ENCODE peak calls at places on chromosomes 5 and 9, in seven cellular contexts. A is heart left ventricle, F is HFFc6, K is GM20000, L is H9, V is breast epithelium, B is cardiac fibroblast. I is an unnamed sample.

GRCh38 chr5:6634327-6634713 is 1.1 kb downstream of the SRD5A1 start:
- DNase-seq in A (no peak), F (no peak), K (peak; percentile 58), L (no peak), V (no peak), B (no peak), I (peak; percentile 11)

GRCh38 chr5:140000332-140000731 is 42.8 kb downstream of the NRG2 start:
- DNase-seq in A (peak; percentile 82), F (no peak), K (no peak), L (no peak), V (no peak), B (no peak), I (no peak)

GRCh38 chr5:167623354-167623753 is 668.1 kb upstream of the WWC1 start:
- DNase-seq in A (no peak), F (no peak), K (no peak), L (no peak), V (no peak), B (peak; percentile 4), I (no peak)

GRCh38 chr9:93600504-93600903 is 24.1 kb downstream of the PHF2 start:
- DNase-seq in A (no peak), F (no peak), K (no peak), L (peak; percentile 79), V (no peak), B (no peak), I (no peak)

GRCh38 chr9:7212101-7212500 is 454.3 kb downstream of the KDM4C start:
- DNase-seq in A (no peak), F (no peak), K (no peak), L (no peak), V (no peak), B (peak; percentile 9), I (no peak)

GRCh38 chr9:21994996-21995651 is 533 bp downstream of the CDKN2B-AS1 start:
- DNase-seq in A (peak; percentile 77), F (peak; percentile 74), K (peak; percentile 93), L (peak; percentile 76), V (no peak), B (peak; percentile 82), I (no peak)

GRCh38 chr5:18745988-18746615 is 1111.8 kb downstream of the TAF11L14 start:
- DNase-seq in A (peak; percentile 34), F (no peak), K (peak; percentile 54), L (no peak), V (no peak), B (peak; percentile 18), I (no peak)

GRCh38 chr9:121199921-121200320 is 1.7 kb downstream of the RAB14 start:
- DNase-seq in A (no peak), F (peak; percentile 9), K (no peak), L (no peak), V (no peak), B (no peak), I (no peak)

GRCh38 chr9:38176256-38176655 is 107.2 kb upstream of the SHB start:
- DNase-seq in A (no peak), F (no peak), K (no peak), L (no peak), V (no peak), B (no peak), I (no peak)

GRCh38 chr9:1125741-1126140 is 75.6 kb downstream of the DMRT2 start:
- DNase-seq in A (no peak), F (no peak), K (no peak), L (no peak), V (no peak), B (no peak), I (peak; percentile 40)

GRCh38 chr5:157581870-157582269 is 6.3 kb upstream of the ADAM19 start:
- DNase-seq in A (no peak), F (no peak), K (no peak), L (no peak), V (no peak), B (no peak), I (no peak)

GRCh38 chr5:5419291-5420210 is 2.9 kb upstream of the ICE1 start:
- DNase-seq in A (no peak), F (peak; percentile 60), K (peak; percentile 40), L (peak; percentile 46), V (no peak), B (peak; percentile 80), I (peak; percentile 68)

GRCh38 chr5:68114641-68115040 is 100.9 kb upstream of the PIK3R1 start:
- DNase-seq in A (no peak), F (peak; percentile 94), K (no peak), L (no peak), V (no peak), B (peak; percentile 92), I (peak; percentile 46)

GRCh38 chr9:81492710-81493447 is 196.5 kb downstream of the TLE1 start:
- DNase-seq in A (no peak), F (peak; percentile 96), K (no peak), L (no peak), V (no peak), B (peak; percentile 97), I (peak; percentile 91)

GRCh38 chr9:81489048-81489447 is 200.3 kb downstream of the TLE1 start:
- DNase-seq in A (no peak), F (no peak), K (no peak), L (no peak), V (no peak), B (no peak), I (no peak)

GRCh38 chr9:81490605-81491331 is 198.6 kb downstream of the TLE1 start:
- DNase-seq in A (no peak), F (peak; percentile 24), K (no peak), L (no peak), V (no peak), B (peak; percentile 91), I (peak; percentile 75)
- TF ChIP-seq CTCF in A (no peak), F (no peak), K (no peak), L (no peak), V (no peak), B (no peak), I (no peak)

GRCh38 chr5:171774418-171774817 is 11.2 kb upstream of the SMIM23 start:
- DNase-seq in A (no peak), F (no peak), K (no peak), L (no peak), V (no peak), B (no peak), I (no peak)

GRCh38 chr5:171773106-171773505 is 12.5 kb upstream of the SMIM23 start:
- DNase-seq in A (no peak), F (no peak), K (no peak), L (no peak), V (no peak), B (no peak), I (no peak)

GRCh38 chr5:171764265-171764664 is 21.4 kb upstream of the SMIM23 start:
- DNase-seq in A (no peak), F (no peak), K (no peak), L (no peak), V (no peak), B (no peak), I (no peak)

GRCh38 chr5:171766875-171767274 is 18.7 kb upstream of the SMIM23 start:
- DNase-seq in A (no peak), F (no peak), K (no peak), L (no peak), V (no peak), B (no peak), I (no peak)

GRCh38 chr5:171770153-171770552 is 15.5 kb upstream of the SMIM23 start:
- DNase-seq in A (no peak), F (no peak), K (no peak), L (peak; percentile 47), V (no peak), B (no peak), I (no peak)
- TF ChIP-seq CTCF in A (no peak), F (no peak), K (no peak), L (peak; percentile 41), V (no peak), B (no peak), I (no peak)

GRCh38 chr9:110688329-110688728 is 19.7 kb downstream of the MUSK start:
- DNase-seq in A (no peak), F (no peak), K (no peak), L (no peak), V (no peak), B (no peak), I (no peak)
- TF ChIP-seq CTCF in A (no peak), F (no peak), K (no peak), L (no peak), V (no peak), B (no peak), I (no peak)

GRCh38 chr5:128412145-128412930 is 125.7 kb downstream of the FBN2 start:
- DNase-seq in A (no peak), F (no peak), K (no peak), L (no peak), V (no peak), B (no peak), I (no peak)
- TF ChIP-seq CTCF in A (no peak), F (no peak), K (no peak), L (peak; percentile 54), V (no peak), B (no peak), I (no peak)

DNA sequence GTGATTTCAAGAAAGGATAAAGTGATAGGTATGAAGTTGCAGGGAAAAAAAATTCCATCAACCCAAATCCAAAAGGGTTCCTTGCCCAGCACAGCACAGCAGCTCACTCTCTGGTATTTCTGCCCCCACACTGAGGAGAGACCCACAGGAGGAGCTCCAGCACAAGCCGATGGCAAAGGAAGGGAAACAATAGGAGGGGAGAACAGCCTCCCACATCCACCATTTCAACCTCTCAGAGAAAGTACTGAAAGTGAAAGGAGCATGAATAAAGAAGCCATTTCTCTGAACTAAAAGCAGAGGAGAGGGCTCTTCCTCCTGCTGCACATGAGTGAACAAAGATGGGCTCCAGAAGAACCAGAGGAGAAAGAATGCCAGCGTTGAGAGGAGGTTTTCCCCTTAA is 54.9 kb upstream of the ZSWIM6 start:
- DNase-seq in A (no peak), F (peak; percentile 32), K (peak; percentile 43), L (peak; percentile 52), V (no peak), B (peak; percentile 45), I (peak; percentile 34)
- TF ChIP-seq CTCF in A (no peak), F (peak; percentile 37), K (no peak), L (peak; percentile 39), V (no peak), B (peak; percentile 21), I (no peak)

GRCh38 chr5:181261320-181262085 is 560 bp upstream of the TRIM52 start:
- DNase-seq in A (peak; percentile 84), F (peak; percentile 43), K (peak; percentile 75), L (peak; percentile 70), V (no peak), B (peak; percentile 78), I (peak; percentile 83)
- TF ChIP-seq CTCF in A (no peak), F (no peak), K (no peak), L (no peak), V (no peak), B (no peak), I (no peak)

DNA sequence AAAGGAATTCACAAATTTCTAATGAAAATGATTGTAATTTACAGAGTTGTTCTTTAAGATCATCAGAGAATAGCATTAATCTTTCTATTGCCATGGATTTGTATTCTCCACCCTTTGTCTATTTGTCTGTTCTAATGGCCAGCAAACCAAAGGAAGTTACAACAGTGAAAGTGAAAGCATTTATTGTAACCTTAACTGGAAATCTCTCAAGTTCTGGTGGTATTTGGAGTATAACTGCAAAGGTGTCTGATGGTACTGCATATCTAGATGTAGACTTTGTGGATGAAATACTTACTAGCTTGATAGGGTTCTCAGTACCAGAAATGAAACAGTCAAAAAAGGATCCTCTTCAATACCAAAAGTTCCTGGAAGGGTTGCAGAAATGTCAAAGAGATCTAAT is 21.7 kb downstream of the RMI1 start:
- DNase-seq in A (no peak), F (no peak), K (peak; percentile 13), L (no peak), V (no peak), B (peak; percentile 12), I (no peak)
- TF ChIP-seq CTCF in A (no peak), F (no peak), K (no peak), L (no peak), V (no peak), B (no peak), I (no peak)

GRCh38 chr5:78127875-78128274 is 166.6 kb downstream of the AP3B1 start:
- DNase-seq in A (no peak), F (no peak), K (no peak), L (no peak), V (no peak), B (no peak), I (no peak)
- TF ChIP-seq CTCF in A (no peak), F (peak; percentile 49), K (no peak), L (peak; percentile 76), V (no peak), B (peak; percentile 16), I (peak; percentile 13)